ENCODE peak calls at places on chromosomes 2 and 18, in four cellular contexts. One of them, this sample, is unnamed.
A peak's percentile ranks its signal among the peaks of the same experiment; 100 is the strongest.

GRCh38 chr18:56121669-56122068 is 516.7 kb downstream of the TXNL1 start:
- DNase-seq in Calu3: no peak
- DNase-seq in GOT3: no peak
- DNase-seq in hypothalamus: no peak
- DNase-seq in this sample: no peak

GRCh38 chr2:98118161-98118560 is 31.2 kb downstream of the VWA3B start:
- DNase-seq in Calu3: no peak
- DNase-seq in GOT3: no peak
- DNase-seq in hypothalamus: no peak
- DNase-seq in this sample: no peak

GRCh38 chr2:30714811-30715709 is 92.2 kb downstream of the CAPN13 start:
- DNase-seq in Calu3: no peak
- DNase-seq in GOT3: no peak
- DNase-seq in hypothalamus: no peak
- DNase-seq in this sample: no peak

GRCh38 chr2:238305092-238305862 is 15.0 kb upstream of the TRAF3IP1 start:
- DNase-seq in Calu3: no peak
- DNase-seq in GOT3: no peak
- DNase-seq in hypothalamus: no peak
- DNase-seq in this sample: no peak

GRCh38 chr2:21787931-21788330 is 664.2 kb downstream of the TDRD15 start:
- DNase-seq in Calu3: no peak
- DNase-seq in GOT3: no peak
- DNase-seq in hypothalamus: no peak
- DNase-seq in this sample: no peak

GRCh38 chr2:98148968-98149697 is 62.2 kb downstream of the VWA3B start:
- DNase-seq in Calu3: peak; percentile 27
- DNase-seq in GOT3: no peak
- DNase-seq in hypothalamus: no peak
- DNase-seq in this sample: no peak

GRCh38 chr2:195364015-195364965 is 292.7 kb upstream of the SLC39A10 start:
- DNase-seq in Calu3: no peak
- DNase-seq in GOT3: no peak
- DNase-seq in hypothalamus: no peak
- DNase-seq in this sample: no peak

GRCh38 chr2:2649109-2650072 is 318.3 kb upstream of the MYT1L start:
- DNase-seq in Calu3: no peak
- DNase-seq in GOT3: no peak
- DNase-seq in hypothalamus: no peak
- DNase-seq in this sample: no peak

GRCh38 chr2:241413929-241414580 is 58.0 kb downstream of the FARP2 start:
- DNase-seq in Calu3: no peak
- DNase-seq in GOT3: no peak
- DNase-seq in hypothalamus: no peak
- DNase-seq in this sample: no peak

GRCh38 chr2:103959174-103960125 is 894.5 kb upstream of the POU3F3 start:
- DNase-seq in Calu3: peak; percentile 32
- DNase-seq in GOT3: no peak
- DNase-seq in hypothalamus: peak; percentile 62
- DNase-seq in this sample: peak; percentile 76

GRCh38 chr2:43074592-43075053 is 151.8 kb downstream of the ZFP36L2 start:
- DNase-seq in Calu3: no peak
- DNase-seq in GOT3: no peak
- DNase-seq in hypothalamus: no peak
- DNase-seq in this sample: no peak

GRCh38 chr2:232927041-232927792 is 57.2 kb downstream of the SNORC start:
- DNase-seq in Calu3: peak; percentile 11
- DNase-seq in GOT3: no peak
- DNase-seq in hypothalamus: no peak
- DNase-seq in this sample: no peak

GRCh38 chr2:197116306-197116879 is 189.9 kb upstream of the PGAP1 start:
- DNase-seq in Calu3: no peak
- DNase-seq in GOT3: no peak
- DNase-seq in hypothalamus: no peak
- DNase-seq in this sample: no peak

GRCh38 chr2:42953216-42953615 is 160.8 kb upstream of the HAAO start:
- DNase-seq in Calu3: no peak
- DNase-seq in GOT3: no peak
- DNase-seq in hypothalamus: no peak
- DNase-seq in this sample: no peak

GRCh38 chr2:143907801-143908200 is 612.1 kb downstream of the ZEB2 start:
- DNase-seq in Calu3: no peak
- DNase-seq in GOT3: no peak
- DNase-seq in hypothalamus: no peak
- DNase-seq in this sample: no peak

GRCh38 chr2:128797937-128798336 is 479.3 kb upstream of the HS6ST1 start:
- DNase-seq in Calu3: no peak
- DNase-seq in GOT3: no peak
- DNase-seq in hypothalamus: no peak
- DNase-seq in this sample: no peak

GRCh38 chr2:211833582-211834279 is 704.9 kb downstream of the ERBB4 start:
- DNase-seq in Calu3: no peak
- DNase-seq in GOT3: no peak
- DNase-seq in hypothalamus: no peak
- DNase-seq in this sample: no peak

GRCh38 chr2:68487773-68488355 is 20.5 kb downstream of the APLF start:
- DNase-seq in Calu3: no peak
- DNase-seq in GOT3: no peak
- DNase-seq in hypothalamus: no peak
- DNase-seq in this sample: peak; percentile 23

GRCh38 chr2:71721669-71722068 is 268.3 kb downstream of the DYSF start:
- DNase-seq in Calu3: no peak
- DNase-seq in GOT3: no peak
- DNase-seq in hypothalamus: no peak
- DNase-seq in this sample: no peak

GRCh38 chr2:10919776-10920606 is 8.3 kb downstream of the KCNF1 start:
- DNase-seq in Calu3: no peak
- DNase-seq in GOT3: no peak
- DNase-seq in hypothalamus: no peak
- DNase-seq in this sample: no peak

GRCh38 chr2:105361132-105361889 is 24.0 kb downstream of the C2orf49 start:
- DNase-seq in Calu3: no peak
- DNase-seq in GOT3: no peak
- DNase-seq in hypothalamus: no peak
- DNase-seq in this sample: no peak

GRCh38 chr2:46051103-46051502 is 246.1 kb upstream of the EPAS1 start:
- DNase-seq in Calu3: no peak
- DNase-seq in GOT3: no peak
- DNase-seq in hypothalamus: no peak
- DNase-seq in this sample: no peak

GRCh38 chr2:98730053-98730850 is 680 bp downstream of the MGAT4A start:
- DNase-seq in Calu3: peak; percentile 46
- DNase-seq in GOT3: no peak
- DNase-seq in hypothalamus: peak; percentile 51
- DNase-seq in this sample: peak; percentile 55

GRCh38 chr18:61551586-61551985 is 218.4 kb downstream of the CDH20 start:
- DNase-seq in Calu3: peak; percentile 66
- DNase-seq in GOT3: no peak
- DNase-seq in hypothalamus: no peak
- DNase-seq in this sample: peak; percentile 88

GRCh38 chr2:77552956-77553355 is 30.8 kb upstream of the LRRTM4 start:
- DNase-seq in Calu3: no peak
- DNase-seq in GOT3: no peak
- DNase-seq in hypothalamus: no peak
- DNase-seq in this sample: no peak

GRCh38 chr2:39571197-39571731 is 94.5 kb upstream of the TMEM178A start:
- DNase-seq in Calu3: no peak
- DNase-seq in GOT3: no peak
- DNase-seq in hypothalamus: no peak
- DNase-seq in this sample: peak; percentile 28

GRCh38 chr2:53519925-53520629 is 247.5 kb upstream of the CHAC2 start:
- DNase-seq in Calu3: no peak
- DNase-seq in GOT3: no peak
- DNase-seq in hypothalamus: no peak
- DNase-seq in this sample: no peak

GRCh38 chr18:9209230-9209629 is 72.6 kb downstream of the ANKRD12 start:
- DNase-seq in Calu3: no peak
- DNase-seq in GOT3: no peak
- DNase-seq in hypothalamus: no peak
- DNase-seq in this sample: no peak

GRCh38 chr2:152513681-152514080 is 178.7 kb downstream of the FMNL2 start:
- DNase-seq in Calu3: peak; percentile 36
- DNase-seq in GOT3: no peak
- DNase-seq in hypothalamus: no peak
- DNase-seq in this sample: no peak

GRCh38 chr2:60560734-60561649 is 7.5 kb upstream of the BCL11A start:
- DNase-seq in Calu3: peak; percentile 45
- DNase-seq in GOT3: no peak
- DNase-seq in hypothalamus: no peak
- DNase-seq in this sample: peak; percentile 63